ENCODE peak calls at places on chromosomes 6 and 20, in nine cellular contexts. One of them, this sample, is unnamed. For H3K36me3, the result is how much of the 10 kb centered on the place peaks cover.

GRCh38 chr20:47306755-47307370 is 49.6 kb downstream of the ZMYND8 start:
- DNase-seq in GM12878: no peak
- DNase-seq in breast epithelium: no peak
- DNase-seq in vagina: no peak
- DNase-seq in spleen: no peak
- DNase-seq in HCT116: no peak
- DNase-seq in HepG2: no peak
- DNase-seq in K562: no peak
- DNase-seq in GM23338: no peak
- DNase-seq in this sample: no peak

GRCh38 chr6:27791182-27791939 is 120.8 kb downstream of the OR2B2 start:
- DNase-seq in spleen: no peak
- DNase-seq in K562: peak
- DNase-seq in GM12878: no peak
- DNase-seq in vagina: no peak
- DNase-seq in HepG2: peak
- DNase-seq in breast epithelium: no peak
- DNase-seq in HCT116: peak
- DNase-seq in GM23338: peak
- DNase-seq in this sample: no peak

GRCh38 chr20:5000263-5001173 is 792 bp downstream of the SLC23A2 start:
- DNase-seq in HepG2: peak
- DNase-seq in GM23338: peak
- DNase-seq in spleen: peak
- DNase-seq in vagina: no peak
- DNase-seq in K562: peak
- DNase-seq in breast epithelium: no peak
- DNase-seq in GM12878: no peak
- DNase-seq in HCT116: no peak
- DNase-seq in this sample: no peak

GRCh38 chr20:63752411-63753101 is 13.0 kb downstream of the SLC2A4RG start:
- DNase-seq in breast epithelium: no peak
- DNase-seq in K562: peak
- DNase-seq in spleen: no peak
- DNase-seq in vagina: no peak
- DNase-seq in HCT116: no peak
- DNase-seq in GM12878: no peak
- DNase-seq in GM23338: peak
- DNase-seq in HepG2: no peak
- DNase-seq in this sample: no peak

GRCh38 chr6:21856096-21856825 is 262.7 kb downstream of the SOX4 start:
- DNase-seq in K562: no peak
- DNase-seq in spleen: no peak
- DNase-seq in vagina: no peak
- DNase-seq in GM12878: no peak
- DNase-seq in HepG2: no peak
- DNase-seq in HCT116: no peak
- DNase-seq in GM23338: no peak
- DNase-seq in breast epithelium: no peak
- DNase-seq in this sample: no peak

GRCh38 chr6:155450194-155450593 is 5.4 kb downstream of the NOX3 start:
- DNase-seq in spleen: no peak
- DNase-seq in breast epithelium: no peak
- DNase-seq in HCT116: no peak
- DNase-seq in GM12878: no peak
- DNase-seq in K562: no peak
- DNase-seq in HepG2: no peak
- DNase-seq in GM23338: no peak
- DNase-seq in vagina: no peak
- DNase-seq in this sample: no peak

GRCh38 chr6:67630146-67630545 is 1004.9 kb upstream of the ADGRB3 start:
- DNase-seq in K562: no peak
- DNase-seq in GM12878: no peak
- DNase-seq in breast epithelium: no peak
- DNase-seq in HepG2: no peak
- DNase-seq in spleen: no peak
- DNase-seq in HCT116: no peak
- DNase-seq in GM23338: no peak
- DNase-seq in vagina: no peak
- DNase-seq in this sample: no peak

GRCh38 chr6:170313716-170314295 is 7.2 kb downstream of the FAM120B start:
- DNase-seq in spleen: no peak
- DNase-seq in HCT116: no peak
- DNase-seq in GM12878: no peak
- DNase-seq in GM23338: peak
- DNase-seq in breast epithelium: no peak
- DNase-seq in HepG2: no peak
- DNase-seq in K562: no peak
- DNase-seq in vagina: no peak
- DNase-seq in this sample: no peak

GRCh38 chr20:5070570-5070969 is 49.2 kb downstream of the PCNA start:
- DNase-seq in GM12878: no peak
- DNase-seq in vagina: no peak
- DNase-seq in HepG2: peak
- DNase-seq in GM23338: no peak
- DNase-seq in K562: no peak
- DNase-seq in spleen: no peak
- DNase-seq in breast epithelium: no peak
- DNase-seq in HCT116: no peak
- DNase-seq in this sample: no peak

GRCh38 chr6:166542580-166542912 is 43.9 kb downstream of the RAMACL start:
- DNase-seq in HCT116: no peak
- DNase-seq in breast epithelium: no peak
- DNase-seq in spleen: no peak
- DNase-seq in GM23338: peak
- DNase-seq in HepG2: no peak
- DNase-seq in vagina: no peak
- DNase-seq in GM12878: no peak
- DNase-seq in K562: no peak
- DNase-seq in this sample: no peak

GRCh38 chr6:34597605-34598353 is 41.6 kb upstream of the SPDEF start:
- DNase-seq in HCT116: no peak
- DNase-seq in HepG2: peak
- DNase-seq in spleen: no peak
- DNase-seq in GM12878: no peak
- DNase-seq in K562: no peak
- DNase-seq in vagina: no peak
- DNase-seq in GM23338: no peak
- DNase-seq in breast epithelium: no peak
- DNase-seq in this sample: no peak

GRCh38 chr6:89970609-89971337 is 76.5 kb downstream of the GJA10 start:
- DNase-seq in HCT116: peak
- DNase-seq in spleen: no peak
- DNase-seq in vagina: no peak
- DNase-seq in GM23338: peak
- DNase-seq in HepG2: peak
- DNase-seq in K562: peak
- DNase-seq in breast epithelium: no peak
- DNase-seq in GM12878: no peak
- DNase-seq in this sample: no peak

GRCh38 chr6:13299909-13300308 is 28.4 kb downstream of the TBC1D7 start:
- DNase-seq in HCT116: no peak
- DNase-seq in GM12878: no peak
- DNase-seq in breast epithelium: no peak
- DNase-seq in vagina: no peak
- DNase-seq in spleen: no peak
- DNase-seq in GM23338: no peak
- DNase-seq in K562: no peak
- DNase-seq in HepG2: no peak
- DNase-seq in this sample: no peak

GRCh38 chr20:63129991-63130653 is 85.8 kb downstream of the YTHDF1 start:
- DNase-seq in K562: no peak
- DNase-seq in spleen: peak
- DNase-seq in HepG2: no peak
- DNase-seq in HCT116: no peak
- DNase-seq in GM23338: peak
- DNase-seq in breast epithelium: peak
- DNase-seq in GM12878: no peak
- DNase-seq in vagina: no peak
- DNase-seq in this sample: no peak

GRCh38 chr6:139636391-139636790 is 261.9 kb upstream of the CITED2 start:
- DNase-seq in GM23338: no peak
- DNase-seq in HCT116: no peak
- DNase-seq in breast epithelium: no peak
- DNase-seq in GM12878: no peak
- DNase-seq in HepG2: no peak
- DNase-seq in spleen: no peak
- DNase-seq in vagina: no peak
- DNase-seq in K562: no peak
- DNase-seq in this sample: no peak
- H3K4me3 ChIP-seq in GM23338: no peak
- H3K4me3 ChIP-seq in HCT116: no peak
- H3K4me3 ChIP-seq in breast epithelium: no peak
- H3K4me3 ChIP-seq in GM12878: no peak
- H3K4me3 ChIP-seq in HepG2: no peak
- H3K4me3 ChIP-seq in spleen: no peak
- H3K4me3 ChIP-seq in vagina: no peak
- H3K4me3 ChIP-seq in K562: no peak
- H3K4me3 ChIP-seq in this sample: no peak

GRCh38 chr6:7559651-7560385 is 18.3 kb downstream of the DSP start:
- DNase-seq in HepG2: peak
- DNase-seq in K562: no peak
- DNase-seq in GM12878: no peak
- DNase-seq in breast epithelium: no peak
- DNase-seq in spleen: no peak
- DNase-seq in HCT116: no peak
- DNase-seq in vagina: no peak
- DNase-seq in GM23338: no peak
- DNase-seq in this sample: no peak
- TF ChIP-seq POLR2AphosphoS5 in HepG2: no peak
- TF ChIP-seq POLR2AphosphoS5 in K562: no peak
- TF ChIP-seq POLR2AphosphoS5 in GM12878: no peak
- TF ChIP-seq POLR2AphosphoS5 in breast epithelium: no peak
- TF ChIP-seq POLR2AphosphoS5 in spleen: no peak
- TF ChIP-seq POLR2AphosphoS5 in HCT116: no peak
- TF ChIP-seq POLR2AphosphoS5 in vagina: no peak
- TF ChIP-seq POLR2AphosphoS5 in GM23338: no peak
- TF ChIP-seq POLR2AphosphoS5 in this sample: no peak

GRCh38 chr20:45898285-45898684 is 7.2 kb downstream of the CTSA start:
- DNase-seq in breast epithelium: no peak
- DNase-seq in HepG2: no peak
- DNase-seq in K562: no peak
- DNase-seq in spleen: no peak
- DNase-seq in GM23338: no peak
- DNase-seq in vagina: no peak
- DNase-seq in HCT116: no peak
- DNase-seq in GM12878: no peak
- DNase-seq in this sample: no peak
- H3K36me3 ChIP-seq in breast epithelium: under half
- H3K36me3 ChIP-seq in HepG2: under half
- H3K36me3 ChIP-seq in K562: under half
- H3K36me3 ChIP-seq in spleen: half or more
- H3K36me3 ChIP-seq in GM23338: under half
- H3K36me3 ChIP-seq in vagina: half or more
- H3K36me3 ChIP-seq in HCT116: under half
- H3K36me3 ChIP-seq in GM12878: under half
- H3K36me3 ChIP-seq in this sample: under half

DNA sequence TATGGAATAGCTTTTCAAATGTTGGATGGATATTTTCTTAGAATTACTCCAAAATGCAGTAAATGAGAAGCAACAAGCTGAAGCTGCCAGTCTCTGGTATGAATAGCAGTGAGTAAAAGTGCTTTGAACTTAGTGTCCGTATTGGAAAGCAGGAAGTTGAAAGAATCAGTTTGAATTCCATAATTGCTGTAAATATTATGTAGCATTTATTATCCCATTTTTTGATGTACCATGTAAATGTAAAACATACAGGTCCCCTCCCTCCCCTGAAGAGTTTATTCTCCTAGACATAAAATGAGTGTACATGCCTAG is 113.5 kb downstream of the SLC16A10 start:
- DNase-seq in K562: no peak
- DNase-seq in spleen: no peak
- DNase-seq in breast epithelium: no peak
- DNase-seq in vagina: no peak
- DNase-seq in GM23338: no peak
- DNase-seq in HCT116: no peak
- DNase-seq in HepG2: no peak
- DNase-seq in GM12878: no peak
- DNase-seq in this sample: no peak
- H3K4me3 ChIP-seq in K562: no peak
- H3K4me3 ChIP-seq in spleen: no peak
- H3K4me3 ChIP-seq in breast epithelium: no peak
- H3K4me3 ChIP-seq in vagina: no peak
- H3K4me3 ChIP-seq in GM23338: no peak
- H3K4me3 ChIP-seq in HCT116: no peak
- H3K4me3 ChIP-seq in HepG2: peak
- H3K4me3 ChIP-seq in GM12878: no peak
- H3K4me3 ChIP-seq in this sample: no peak

GRCh38 chr6:158938811-158939254 is 61.2 kb downstream of the RSPH3 start:
- DNase-seq in GM12878: no peak
- DNase-seq in vagina: no peak
- DNase-seq in breast epithelium: no peak
- DNase-seq in spleen: no peak
- DNase-seq in HCT116: peak
- DNase-seq in HepG2: no peak
- DNase-seq in K562: peak
- DNase-seq in GM23338: peak
- DNase-seq in this sample: no peak
- TF ChIP-seq POLR2AphosphoS5 in GM12878: no peak
- TF ChIP-seq POLR2AphosphoS5 in vagina: no peak
- TF ChIP-seq POLR2AphosphoS5 in breast epithelium: no peak
- TF ChIP-seq POLR2AphosphoS5 in spleen: peak
- TF ChIP-seq POLR2AphosphoS5 in HCT116: peak
- TF ChIP-seq POLR2AphosphoS5 in HepG2: no peak
- TF ChIP-seq POLR2AphosphoS5 in K562: no peak
- TF ChIP-seq POLR2AphosphoS5 in GM23338: no peak
- TF ChIP-seq POLR2AphosphoS5 in this sample: no peak